ENCODE peak calls at places on chromosome 1, in four cellular contexts. E is heart left ventricle, X is fibroblast of lung, F is left ventricle myocardium inferior. T is an unnamed sample.

GRCh38 chr1:233233508-233234040 is 62.0 kb downstream of the PCNX2 start:
- DNase-seq in E (no peak), F (no peak), X (no peak), T (no peak)

GRCh38 chr1:45508295-45509151 is 8.4 kb downstream of the MMACHC start:
- DNase-seq in X (peak; percentile 32), F (no peak), E (no peak), T (no peak)

GRCh38 chr1:197675475-197676324 is 99.6 kb downstream of the DENND1B start:
- DNase-seq in F (no peak), X (peak; percentile 51), E (peak; percentile 7), T (no peak)

GRCh38 chr1:145891143-145891542 is 5.5 kb upstream of the ANKRD35 start:
- DNase-seq in F (no peak), X (peak; percentile 39), E (no peak), T (no peak)

GRCh38 chr1:116504308-116505156 is 66.3 kb downstream of the CD58 start:
- DNase-seq in X (peak; percentile 75), F (peak; percentile 67), E (peak; percentile 60), T (peak; percentile 92)

GRCh38 chr1:165512817-165513216 is 31.0 kb upstream of the LRRC52 start:
- DNase-seq in X (no peak), E (no peak), F (no peak), T (no peak)

GRCh38 chr1:45306319-45306718 is 20.4 kb upstream of the HPDL start:
- DNase-seq in X (no peak), E (no peak), F (no peak), T (peak; percentile 64)

GRCh38 chr1:225845633-225846259 is 35.8 kb downstream of the EPHX1 start:
- DNase-seq in X (peak; percentile 88), F (peak; percentile 78), E (peak; percentile 80), T (no peak)

GRCh38 chr1:231937013-231937754 is 310.6 kb downstream of the DISC1 start:
- DNase-seq in X (peak; percentile 39), E (peak; percentile 77), F (peak; percentile 87), T (no peak)

GRCh38 chr1:219927956-219928790 is at the start of gene SLC30A10:
- DNase-seq in E (peak; percentile 19), F (no peak), X (peak; percentile 10), T (no peak)

GRCh38 chr1:214515544-214516433 is 35.6 kb downstream of the PTPN14 start:
- DNase-seq in X (peak; percentile 42), F (no peak), E (no peak), T (no peak)

GRCh38 chr1:185434721-185435120 is 117.7 kb upstream of the IVNS1ABP start:
- DNase-seq in F (no peak), E (no peak), X (no peak), T (no peak)

GRCh38 chr1:21816602-21817302 is 4.7 kb downstream of the LDLRAD2 start:
- DNase-seq in F (no peak), E (no peak), X (peak; percentile 70), T (no peak)

GRCh38 chr1:226674892-226675719 is 64.0 kb downstream of the ITPKB start:
- DNase-seq in X (peak; percentile 25), F (peak; percentile 49), E (peak; percentile 82), T (peak; percentile 90)

GRCh38 chr1:32696041-32696440 is 6.5 kb downstream of the SYNC start:
- DNase-seq in F (no peak), E (no peak), X (no peak), T (no peak)

GRCh38 chr1:32695098-32695904 is 7.3 kb downstream of the SYNC start:
- DNase-seq in X (peak; percentile 67), F (peak; percentile 78), E (peak; percentile 63), T (no peak)

GRCh38 chr1:32693455-32694174 is 9.0 kb downstream of the SYNC start:
- DNase-seq in F (no peak), E (no peak), X (no peak), T (no peak)
- H3K4me3 ChIP-seq in F (no peak overlapping the region), E (no peak overlapping the region), X (no peak overlapping the region), T (no peak overlapping the region)

DNA sequence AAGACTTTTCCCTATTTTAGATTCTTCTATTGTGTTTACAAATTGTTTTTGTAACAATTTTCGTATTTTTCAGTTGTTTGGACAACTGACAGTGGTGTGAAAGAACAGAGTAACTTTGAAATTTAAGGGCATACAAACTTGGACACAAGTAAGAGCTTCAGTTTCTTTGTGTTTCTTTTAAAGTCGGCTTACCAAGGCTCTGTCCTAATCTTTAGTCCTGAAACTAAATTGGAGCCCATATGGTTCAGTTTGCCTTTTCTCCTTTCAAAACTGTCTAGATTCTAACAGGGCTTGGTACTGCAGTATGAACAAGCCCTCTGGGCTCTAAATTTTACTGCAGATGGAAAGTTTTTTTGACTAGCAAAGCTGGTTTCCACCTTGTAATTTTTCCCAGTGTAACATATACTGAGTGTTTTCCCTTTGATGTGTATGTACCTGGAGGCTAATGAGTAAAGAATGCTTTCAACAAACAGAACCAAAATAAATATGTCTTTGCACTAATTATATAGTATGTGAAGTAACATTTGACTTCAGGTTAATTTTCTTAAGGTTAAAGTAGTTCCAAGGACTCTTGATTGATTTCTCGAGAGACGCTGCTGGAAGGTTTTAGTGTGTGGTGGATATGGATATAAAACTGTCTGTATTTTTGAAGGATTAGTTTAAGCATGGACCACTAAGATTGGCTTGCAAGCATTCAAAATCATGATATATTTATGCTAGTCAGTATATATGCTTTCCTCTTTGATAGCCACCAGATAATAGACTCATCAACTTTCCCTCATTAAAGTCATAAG is 4.1 kb downstream of the SNX27 start:
- DNase-seq in E (no peak), F (no peak), X (no peak), T (no peak)
- H3K4me3 ChIP-seq in E (no peak overlapping the region), F (no peak overlapping the region), X (no peak overlapping the region), T (no peak overlapping the region)

DNA sequence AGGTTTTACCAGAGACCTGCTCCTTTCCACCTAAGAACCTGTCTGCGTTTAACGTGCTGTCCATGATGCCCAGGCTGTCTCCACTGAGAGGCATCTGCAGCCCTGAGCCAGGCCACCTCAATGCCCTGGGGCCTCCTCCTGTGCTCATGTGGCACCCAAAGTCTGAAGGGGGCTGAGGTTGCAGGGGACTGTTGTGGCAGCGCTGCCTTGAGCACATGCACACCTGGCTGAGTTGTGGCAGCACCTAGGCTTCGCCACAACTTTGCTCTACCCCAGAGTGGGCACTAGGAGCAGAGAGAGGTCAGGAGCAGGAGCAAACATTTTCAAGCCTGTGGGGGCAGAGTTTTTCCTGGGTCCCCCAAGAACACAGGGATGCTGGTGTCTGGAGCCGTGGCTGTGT is 1527.1 kb downstream of the PLA2G4A start:
- DNase-seq in E (no peak), X (no peak), F (no peak), T (no peak)
- H3K4me3 ChIP-seq in E (no peak overlapping the region), X (no peak overlapping the region), F (no peak overlapping the region), T (no peak overlapping the region)

DNA sequence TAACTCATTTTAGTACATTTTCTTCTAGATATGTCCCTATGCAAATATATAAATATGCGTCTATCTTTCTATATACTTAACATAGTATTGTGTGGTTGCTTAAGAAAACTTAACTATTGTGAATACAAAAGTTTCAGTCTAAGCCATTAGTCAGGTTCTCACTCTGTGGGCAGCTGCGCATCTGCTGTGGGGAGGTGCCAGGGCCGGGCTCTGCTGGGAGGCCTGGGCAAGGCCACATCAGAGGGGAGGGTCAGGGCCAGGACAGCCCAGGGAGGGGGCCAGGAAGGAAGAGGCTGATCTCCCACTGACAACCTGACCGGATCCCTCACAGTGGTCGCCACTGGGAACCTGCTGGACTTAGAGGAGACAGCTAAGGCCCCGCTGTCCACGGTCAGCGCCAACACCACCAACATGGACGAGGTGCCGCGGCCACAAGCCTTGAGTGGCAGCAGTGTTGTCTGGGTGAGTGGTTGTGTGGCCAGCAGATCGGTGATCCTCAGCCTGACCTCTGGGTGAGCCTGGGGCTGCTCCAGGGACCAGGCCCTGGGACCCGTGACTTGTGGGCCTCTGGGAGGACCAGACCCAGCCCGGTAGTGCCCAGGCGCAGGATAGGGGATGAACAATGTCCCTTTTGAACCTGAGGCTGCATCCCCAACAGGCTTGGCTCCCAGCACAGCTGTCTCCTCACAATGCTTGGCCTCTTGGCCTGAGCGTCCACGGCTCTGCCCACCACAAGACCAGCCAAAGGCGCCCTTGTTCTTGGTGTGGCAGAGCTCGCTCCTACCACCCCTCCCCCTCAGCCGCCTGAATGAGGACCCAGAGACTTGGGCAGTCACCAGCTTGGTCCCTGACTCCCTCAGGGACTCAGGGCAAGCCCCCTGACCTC is 20.2 kb downstream of the LDLRAP1 start:
- DNase-seq in X (no peak), F (no peak), E (no peak), T (no peak)
- H3K4me3 ChIP-seq in X (no peak overlapping the region), F (no peak overlapping the region), E (no peak overlapping the region), T (no peak overlapping the region)

DNA sequence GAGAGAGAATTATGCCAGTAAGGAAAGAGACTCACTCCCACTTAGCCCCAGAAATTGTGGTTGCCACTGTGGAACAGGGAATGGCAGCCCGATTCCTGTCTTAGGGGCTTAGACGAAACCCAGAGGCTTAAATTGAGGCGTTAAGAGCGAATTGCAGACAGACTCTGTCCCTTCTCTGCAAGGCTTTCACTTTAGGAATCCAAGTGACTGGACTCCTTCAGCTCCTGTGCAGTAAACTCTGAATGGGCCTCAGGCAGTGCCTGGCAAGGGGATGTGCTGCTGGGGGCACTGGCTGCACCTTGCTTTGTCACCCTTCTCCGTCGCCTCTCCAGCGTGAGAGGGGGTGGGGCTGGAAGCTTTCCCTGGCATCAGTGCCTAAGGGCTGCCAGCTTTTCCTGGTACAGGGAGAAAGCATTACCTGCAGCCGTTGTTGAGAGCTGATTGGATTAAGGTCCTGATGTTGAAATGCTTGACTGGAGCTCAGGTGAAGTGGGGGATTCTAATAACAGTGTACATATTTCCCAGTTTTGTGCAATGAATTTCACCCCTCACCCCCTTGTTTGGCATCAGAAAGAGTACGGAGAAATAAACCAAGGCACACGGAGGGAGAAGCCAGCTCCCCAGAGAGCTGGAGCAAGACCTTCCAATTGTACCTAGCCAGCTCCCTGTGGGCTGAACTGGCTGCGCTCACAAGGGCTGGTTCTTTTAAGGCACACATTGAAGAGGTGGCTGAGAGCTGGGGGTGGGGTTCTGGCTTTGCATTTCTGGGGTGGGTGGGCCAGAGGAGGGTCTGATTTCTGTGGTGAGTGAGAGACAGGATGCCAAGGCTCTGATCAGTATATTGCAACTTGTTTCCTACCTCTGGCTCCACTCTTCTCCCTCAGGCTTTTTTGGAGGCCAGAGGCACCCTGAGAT is 39.7 kb upstream of the NFASC start:
- DNase-seq in F (no peak), E (no peak), X (no peak), T (no peak)
- H3K4me3 ChIP-seq in F (peak overlapping the region; percentile 69), E (no peak overlapping the region), X (peak overlapping the region; percentile 67), T (no peak overlapping the region)

GRCh38 chr1:115184260-115184950 is 95.1 kb upstream of the TSPAN2 start:
- DNase-seq in E (no peak), X (no peak), F (no peak), T (no peak)
- H3K4me3 ChIP-seq in E (no peak overlapping the region), X (no peak overlapping the region), F (peak overlapping the region; percentile 46), T (no peak overlapping the region)

GRCh38 chr1:25567710-25568089 is 24.3 kb downstream of the LDLRAP1 start:
- DNase-seq in E (no peak), X (no peak), F (no peak), T (no peak)

GRCh38 chr1:25568834-25569598 is 25.6 kb downstream of the LDLRAP1 start:
- DNase-seq in F (no peak), E (no peak), X (peak; percentile 67), T (no peak)

GRCh38 chr1:25566730-25567341 is 23.4 kb downstream of the LDLRAP1 start:
- DNase-seq in F (peak; percentile 62), X (peak; percentile 67), E (peak; percentile 69), T (no peak)

GRCh38 chr1:25569599-25570458 is 26.4 kb downstream of the LDLRAP1 start:
- DNase-seq in E (no peak), X (no peak), F (no peak), T (no peak)

GRCh38 chr1:25568090-25568833 is 24.9 kb downstream of the LDLRAP1 start:
- DNase-seq in E (no peak), F (no peak), X (peak; percentile 71), T (no peak)
- H3K4me3 ChIP-seq in E (no peak overlapping the region), F (no peak overlapping the region), X (no peak overlapping the region), T (no peak overlapping the region)

T was measured in GM12864.